ENCODE peak calls at places on chromosomes 5 and 9, in seven cellular contexts. One of them, this sample, is unnamed.

GRCh38 chr5:95644351-95645042 is 2.1 kb upstream of the RFESD start:
- DNase-seq in lower leg skin: peak
- DNase-seq in psoas muscle: no peak
- DNase-seq in activated CD8-positive, alpha-beta T cell treated with anti-CD3 and anti-CD28 coated beads for 36 hours: peak
- DNase-seq in cardiac fibroblast: peak
- DNase-seq in OCI-LY7: peak
- DNase-seq in tibial nerve: no peak
- DNase-seq in this sample: peak

GRCh38 chr5:73299017-73299630 is 126.1 kb downstream of the TMEM174 start:
- DNase-seq in lower leg skin: no peak
- DNase-seq in psoas muscle: no peak
- DNase-seq in activated CD8-positive, alpha-beta T cell treated with anti-CD3 and anti-CD28 coated beads for 36 hours: no peak
- DNase-seq in cardiac fibroblast: no peak
- DNase-seq in OCI-LY7: no peak
- DNase-seq in tibial nerve: no peak
- DNase-seq in this sample: no peak

GRCh38 chr9:131609116-131609830 is 64.0 kb downstream of the PRRT1B start:
- DNase-seq in lower leg skin: peak
- DNase-seq in psoas muscle: no peak
- DNase-seq in activated CD8-positive, alpha-beta T cell treated with anti-CD3 and anti-CD28 coated beads for 36 hours: no peak
- DNase-seq in cardiac fibroblast: peak
- DNase-seq in OCI-LY7: no peak
- DNase-seq in tibial nerve: peak
- DNase-seq in this sample: no peak

GRCh38 chr5:132224721-132225120 is 2.9 kb downstream of the P4HA2 start:
- DNase-seq in lower leg skin: no peak
- DNase-seq in psoas muscle: no peak
- DNase-seq in activated CD8-positive, alpha-beta T cell treated with anti-CD3 and anti-CD28 coated beads for 36 hours: no peak
- DNase-seq in cardiac fibroblast: peak
- DNase-seq in OCI-LY7: no peak
- DNase-seq in tibial nerve: no peak
- DNase-seq in this sample: no peak

GRCh38 chr5:103428411-103428871 is 134.1 kb downstream of the NUDT12 start:
- DNase-seq in lower leg skin: no peak
- DNase-seq in psoas muscle: peak
- DNase-seq in activated CD8-positive, alpha-beta T cell treated with anti-CD3 and anti-CD28 coated beads for 36 hours: no peak
- DNase-seq in cardiac fibroblast: peak
- DNase-seq in OCI-LY7: no peak
- DNase-seq in tibial nerve: no peak
- DNase-seq in this sample: no peak

GRCh38 chr5:27702339-27702820 is 664.0 kb upstream of the CDH9 start:
- DNase-seq in lower leg skin: no peak
- DNase-seq in psoas muscle: no peak
- DNase-seq in activated CD8-positive, alpha-beta T cell treated with anti-CD3 and anti-CD28 coated beads for 36 hours: no peak
- DNase-seq in cardiac fibroblast: peak
- DNase-seq in OCI-LY7: no peak
- DNase-seq in tibial nerve: no peak
- DNase-seq in this sample: no peak

GRCh38 chr5:1032551-1033027 is 24.0 kb downstream of the NKD2 start:
- DNase-seq in lower leg skin: no peak
- DNase-seq in psoas muscle: no peak
- DNase-seq in activated CD8-positive, alpha-beta T cell treated with anti-CD3 and anti-CD28 coated beads for 36 hours: no peak
- DNase-seq in cardiac fibroblast: no peak
- DNase-seq in OCI-LY7: no peak
- DNase-seq in tibial nerve: no peak
- DNase-seq in this sample: no peak

GRCh38 chr5:61449756-61450155 is 117.7 kb downstream of the ZSWIM6 start:
- DNase-seq in lower leg skin: no peak
- DNase-seq in psoas muscle: no peak
- DNase-seq in activated CD8-positive, alpha-beta T cell treated with anti-CD3 and anti-CD28 coated beads for 36 hours: no peak
- DNase-seq in cardiac fibroblast: no peak
- DNase-seq in OCI-LY7: no peak
- DNase-seq in tibial nerve: no peak
- DNase-seq in this sample: no peak

GRCh38 chr9:93950619-93951601 is 4.2 kb downstream of the BARX1 start:
- DNase-seq in lower leg skin: no peak
- DNase-seq in psoas muscle: no peak
- DNase-seq in activated CD8-positive, alpha-beta T cell treated with anti-CD3 and anti-CD28 coated beads for 36 hours: peak
- DNase-seq in cardiac fibroblast: peak
- DNase-seq in OCI-LY7: no peak
- DNase-seq in tibial nerve: no peak
- DNase-seq in this sample: no peak

GRCh38 chr5:166532821-166533220 is 1758.6 kb upstream of the WWC1 start:
- DNase-seq in lower leg skin: no peak
- DNase-seq in psoas muscle: no peak
- DNase-seq in activated CD8-positive, alpha-beta T cell treated with anti-CD3 and anti-CD28 coated beads for 36 hours: no peak
- DNase-seq in cardiac fibroblast: no peak
- DNase-seq in OCI-LY7: no peak
- DNase-seq in tibial nerve: no peak
- DNase-seq in this sample: no peak

GRCh38 chr5:56759521-56759920 is 55.8 kb upstream of the MAP3K1 start:
- DNase-seq in lower leg skin: no peak
- DNase-seq in psoas muscle: no peak
- DNase-seq in activated CD8-positive, alpha-beta T cell treated with anti-CD3 and anti-CD28 coated beads for 36 hours: no peak
- DNase-seq in cardiac fibroblast: no peak
- DNase-seq in OCI-LY7: no peak
- DNase-seq in tibial nerve: no peak
- DNase-seq in this sample: no peak

GRCh38 chr9:35599763-35600604 is 5.1 kb upstream of the TESK1 start:
- DNase-seq in lower leg skin: no peak
- DNase-seq in psoas muscle: peak
- DNase-seq in activated CD8-positive, alpha-beta T cell treated with anti-CD3 and anti-CD28 coated beads for 36 hours: peak
- DNase-seq in cardiac fibroblast: peak
- DNase-seq in OCI-LY7: no peak
- DNase-seq in tibial nerve: no peak
- DNase-seq in this sample: no peak

GRCh38 chr9:14769235-14769580 is 46.7 kb upstream of the CER1 start:
- DNase-seq in lower leg skin: no peak
- DNase-seq in psoas muscle: no peak
- DNase-seq in activated CD8-positive, alpha-beta T cell treated with anti-CD3 and anti-CD28 coated beads for 36 hours: no peak
- DNase-seq in cardiac fibroblast: peak
- DNase-seq in OCI-LY7: peak
- DNase-seq in tibial nerve: no peak
- DNase-seq in this sample: no peak

GRCh38 chr5:139642891-139643871 is 5.0 kb upstream of the CXXC5 start:
- DNase-seq in lower leg skin: no peak
- DNase-seq in psoas muscle: peak
- DNase-seq in activated CD8-positive, alpha-beta T cell treated with anti-CD3 and anti-CD28 coated beads for 36 hours: no peak
- DNase-seq in cardiac fibroblast: no peak
- DNase-seq in OCI-LY7: no peak
- DNase-seq in tibial nerve: no peak
- DNase-seq in this sample: no peak

GRCh38 chr5:109455598-109456096 is 45.9 kb upstream of the PJA2 start:
- DNase-seq in lower leg skin: peak
- DNase-seq in psoas muscle: no peak
- DNase-seq in activated CD8-positive, alpha-beta T cell treated with anti-CD3 and anti-CD28 coated beads for 36 hours: peak
- DNase-seq in cardiac fibroblast: peak
- DNase-seq in OCI-LY7: no peak
- DNase-seq in tibial nerve: no peak
- DNase-seq in this sample: no peak

GRCh38 chr5:43304520-43304919 is 8.7 kb downstream of the HMGCS1 start:
- DNase-seq in lower leg skin: no peak
- DNase-seq in psoas muscle: no peak
- DNase-seq in activated CD8-positive, alpha-beta T cell treated with anti-CD3 and anti-CD28 coated beads for 36 hours: no peak
- DNase-seq in cardiac fibroblast: no peak
- DNase-seq in OCI-LY7: no peak
- DNase-seq in tibial nerve: no peak
- DNase-seq in this sample: no peak

GRCh38 chr9:99326112-99326916 is 104.2 kb downstream of the SEC61B start:
- DNase-seq in lower leg skin: no peak
- DNase-seq in psoas muscle: no peak
- DNase-seq in activated CD8-positive, alpha-beta T cell treated with anti-CD3 and anti-CD28 coated beads for 36 hours: no peak
- DNase-seq in cardiac fibroblast: peak
- DNase-seq in OCI-LY7: no peak
- DNase-seq in tibial nerve: no peak
- DNase-seq in this sample: no peak

GRCh38 chr9:37144762-37145161 is 24.4 kb downstream of the ZCCHC7 start:
- DNase-seq in lower leg skin: no peak
- DNase-seq in psoas muscle: no peak
- DNase-seq in activated CD8-positive, alpha-beta T cell treated with anti-CD3 and anti-CD28 coated beads for 36 hours: no peak
- DNase-seq in cardiac fibroblast: peak
- DNase-seq in OCI-LY7: peak
- DNase-seq in tibial nerve: no peak
- DNase-seq in this sample: no peak

GRCh38 chr5:142611154-142611553 is 74.7 kb downstream of the FGF1 start:
- DNase-seq in lower leg skin: peak
- DNase-seq in psoas muscle: peak
- DNase-seq in activated CD8-positive, alpha-beta T cell treated with anti-CD3 and anti-CD28 coated beads for 36 hours: peak
- DNase-seq in cardiac fibroblast: peak
- DNase-seq in OCI-LY7: peak
- DNase-seq in tibial nerve: peak
- DNase-seq in this sample: peak

GRCh38 chr9:38046669-38047300 is 22.2 kb downstream of the SHB start:
- DNase-seq in lower leg skin: no peak
- DNase-seq in psoas muscle: no peak
- DNase-seq in activated CD8-positive, alpha-beta T cell treated with anti-CD3 and anti-CD28 coated beads for 36 hours: no peak
- DNase-seq in cardiac fibroblast: peak
- DNase-seq in OCI-LY7: no peak
- DNase-seq in tibial nerve: no peak
- DNase-seq in this sample: no peak

GRCh38 chr5:123438902-123439301 is 15.7 kb upstream of the CEP120 start:
- DNase-seq in lower leg skin: no peak
- DNase-seq in psoas muscle: no peak
- DNase-seq in activated CD8-positive, alpha-beta T cell treated with anti-CD3 and anti-CD28 coated beads for 36 hours: peak
- DNase-seq in cardiac fibroblast: peak
- DNase-seq in OCI-LY7: no peak
- DNase-seq in tibial nerve: no peak
- DNase-seq in this sample: no peak

GRCh38 chr9:19271081-19271480 is 40.6 kb downstream of the DENND4C start:
- DNase-seq in lower leg skin: no peak
- DNase-seq in psoas muscle: no peak
- DNase-seq in activated CD8-positive, alpha-beta T cell treated with anti-CD3 and anti-CD28 coated beads for 36 hours: no peak
- DNase-seq in cardiac fibroblast: peak
- DNase-seq in OCI-LY7: no peak
- DNase-seq in tibial nerve: no peak
- DNase-seq in this sample: no peak

GRCh38 chr9:93028448-93029006 is 30.0 kb upstream of the SUSD3 start:
- DNase-seq in lower leg skin: peak
- DNase-seq in psoas muscle: no peak
- DNase-seq in activated CD8-positive, alpha-beta T cell treated with anti-CD3 and anti-CD28 coated beads for 36 hours: peak
- DNase-seq in cardiac fibroblast: peak
- DNase-seq in OCI-LY7: peak
- DNase-seq in tibial nerve: no peak
- DNase-seq in this sample: peak

GRCh38 chr9:86660146-86660545 is 287.2 kb downstream of the GAS1 start:
- DNase-seq in lower leg skin: no peak
- DNase-seq in psoas muscle: no peak
- DNase-seq in activated CD8-positive, alpha-beta T cell treated with anti-CD3 and anti-CD28 coated beads for 36 hours: peak
- DNase-seq in cardiac fibroblast: peak
- DNase-seq in OCI-LY7: no peak
- DNase-seq in tibial nerve: no peak
- DNase-seq in this sample: no peak

GRCh38 chr9:93886911-93887310 is 68.2 kb downstream of the BARX1 start:
- DNase-seq in lower leg skin: no peak
- DNase-seq in psoas muscle: no peak
- DNase-seq in activated CD8-positive, alpha-beta T cell treated with anti-CD3 and anti-CD28 coated beads for 36 hours: no peak
- DNase-seq in cardiac fibroblast: no peak
- DNase-seq in OCI-LY7: no peak
- DNase-seq in tibial nerve: no peak
- DNase-seq in this sample: no peak

GRCh38 chr5:126963822-126964375 is 66.5 kb downstream of the MARCHF3 start:
- DNase-seq in lower leg skin: no peak
- DNase-seq in psoas muscle: no peak
- DNase-seq in activated CD8-positive, alpha-beta T cell treated with anti-CD3 and anti-CD28 coated beads for 36 hours: no peak
- DNase-seq in cardiac fibroblast: no peak
- DNase-seq in OCI-LY7: no peak
- DNase-seq in tibial nerve: no peak
- DNase-seq in this sample: no peak

GRCh38 chr5:25544652-25545249 is 900.0 kb upstream of the CDH10 start:
- DNase-seq in lower leg skin: no peak
- DNase-seq in psoas muscle: no peak
- DNase-seq in activated CD8-positive, alpha-beta T cell treated with anti-CD3 and anti-CD28 coated beads for 36 hours: peak
- DNase-seq in cardiac fibroblast: peak
- DNase-seq in OCI-LY7: peak
- DNase-seq in tibial nerve: no peak
- DNase-seq in this sample: no peak
- TF ChIP-seq CTCF in lower leg skin: no peak
- TF ChIP-seq CTCF in psoas muscle: peak
- TF ChIP-seq CTCF in activated CD8-positive, alpha-beta T cell treated with anti-CD3 and anti-CD28 coated beads for 36 hours: peak
- TF ChIP-seq CTCF in cardiac fibroblast: peak
- TF ChIP-seq CTCF in OCI-LY7: peak
- TF ChIP-seq CTCF in tibial nerve: no peak
- TF ChIP-seq CTCF in this sample: no peak

DNA sequence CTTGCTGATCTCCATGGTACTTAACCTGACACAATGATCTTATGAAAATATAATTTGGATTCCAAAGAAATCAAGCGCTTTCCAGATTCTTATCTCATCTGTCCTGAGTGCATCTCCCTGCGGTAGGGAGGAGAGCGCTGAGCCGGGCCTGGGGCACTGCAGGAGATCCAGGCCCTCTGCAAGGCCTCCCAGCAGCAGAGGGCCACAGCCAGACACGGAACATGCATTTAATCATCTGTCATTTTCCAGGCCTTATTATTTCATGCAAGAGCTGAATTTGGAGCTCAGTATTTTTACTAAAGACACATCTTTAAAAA is 170.7 kb upstream of the OTULINL start:
- DNase-seq in lower leg skin: no peak
- DNase-seq in psoas muscle: no peak
- DNase-seq in activated CD8-positive, alpha-beta T cell treated with anti-CD3 and anti-CD28 coated beads for 36 hours: no peak
- DNase-seq in cardiac fibroblast: no peak
- DNase-seq in OCI-LY7: no peak
- DNase-seq in tibial nerve: no peak
- DNase-seq in this sample: no peak
- TF ChIP-seq CTCF in lower leg skin: no peak
- TF ChIP-seq CTCF in psoas muscle: no peak
- TF ChIP-seq CTCF in activated CD8-positive, alpha-beta T cell treated with anti-CD3 and anti-CD28 coated beads for 36 hours: no peak
- TF ChIP-seq CTCF in cardiac fibroblast: no peak
- TF ChIP-seq CTCF in OCI-LY7: no peak
- TF ChIP-seq CTCF in tibial nerve: no peak
- TF ChIP-seq CTCF in this sample: no peak

GRCh38 chr9:12880406-12881016 is 105.7 kb downstream of the LURAP1L start:
- DNase-seq in lower leg skin: no peak
- DNase-seq in psoas muscle: no peak
- DNase-seq in activated CD8-positive, alpha-beta T cell treated with anti-CD3 and anti-CD28 coated beads for 36 hours: no peak
- DNase-seq in cardiac fibroblast: no peak
- DNase-seq in OCI-LY7: no peak
- DNase-seq in tibial nerve: no peak
- DNase-seq in this sample: no peak

GRCh38 chr9:12889402-12890106 is 114.7 kb downstream of the LURAP1L start:
- DNase-seq in lower leg skin: no peak
- DNase-seq in psoas muscle: no peak
- DNase-seq in activated CD8-positive, alpha-beta T cell treated with anti-CD3 and anti-CD28 coated beads for 36 hours: no peak
- DNase-seq in cardiac fibroblast: no peak
- DNase-seq in OCI-LY7: no peak
- DNase-seq in tibial nerve: no peak
- DNase-seq in this sample: no peak

GRCh38 chr9:12882430-12882829 is 107.6 kb downstream of the LURAP1L start:
- DNase-seq in lower leg skin: peak
- DNase-seq in psoas muscle: no peak
- DNase-seq in activated CD8-positive, alpha-beta T cell treated with anti-CD3 and anti-CD28 coated beads for 36 hours: no peak
- DNase-seq in cardiac fibroblast: peak
- DNase-seq in OCI-LY7: no peak
- DNase-seq in tibial nerve: no peak
- DNase-seq in this sample: no peak

GRCh38 chr9:12884736-12885395 is 110.0 kb downstream of the LURAP1L start:
- DNase-seq in lower leg skin: no peak
- DNase-seq in psoas muscle: no peak
- DNase-seq in activated CD8-positive, alpha-beta T cell treated with anti-CD3 and anti-CD28 coated beads for 36 hours: no peak
- DNase-seq in cardiac fibroblast: peak
- DNase-seq in OCI-LY7: no peak
- DNase-seq in tibial nerve: no peak
- DNase-seq in this sample: no peak
- TF ChIP-seq CTCF in lower leg skin: no peak
- TF ChIP-seq CTCF in psoas muscle: peak
- TF ChIP-seq CTCF in activated CD8-positive, alpha-beta T cell treated with anti-CD3 and anti-CD28 coated beads for 36 hours: no peak
- TF ChIP-seq CTCF in cardiac fibroblast: peak
- TF ChIP-seq CTCF in OCI-LY7: no peak
- TF ChIP-seq CTCF in tibial nerve: peak
- TF ChIP-seq CTCF in this sample: no peak

GRCh38 chr5:35252963-35253362 is 22.7 kb upstream of the PRLR start:
- DNase-seq in lower leg skin: no peak
- DNase-seq in psoas muscle: no peak
- DNase-seq in activated CD8-positive, alpha-beta T cell treated with anti-CD3 and anti-CD28 coated beads for 36 hours: no peak
- DNase-seq in cardiac fibroblast: no peak
- DNase-seq in OCI-LY7: no peak
- DNase-seq in tibial nerve: no peak
- DNase-seq in this sample: no peak
- TF ChIP-seq CTCF in lower leg skin: no peak
- TF ChIP-seq CTCF in psoas muscle: no peak
- TF ChIP-seq CTCF in activated CD8-positive, alpha-beta T cell treated with anti-CD3 and anti-CD28 coated beads for 36 hours: no peak
- TF ChIP-seq CTCF in cardiac fibroblast: no peak
- TF ChIP-seq CTCF in OCI-LY7: no peak
- TF ChIP-seq CTCF in tibial nerve: no peak
- TF ChIP-seq CTCF in this sample: no peak

This sample was measured in CD4-positive, alpha-beta T cell.